ENCODE peak calls at places on chromosomes 4 and X, in six cellular contexts. One of them, this sample, is unnamed.

GRCh38 chrX:6738518-6739470 is 203.9 kb upstream of the VCX3A start:
- DNase-seq in myocyte: no peak
- DNase-seq in uterus: no peak
- DNase-seq in GM23338: no peak
- DNase-seq in colonic mucosa: no peak
- DNase-seq in NCI-H1105 treated with DMSO at 0.1 percent for 48 hours: no peak
- DNase-seq in this sample: no peak

GRCh38 chrX:65688403-65688881 is 21.0 kb downstream of the MSN start:
- DNase-seq in myocyte: peak
- DNase-seq in uterus: no peak
- DNase-seq in GM23338: no peak
- DNase-seq in colonic mucosa: no peak
- DNase-seq in NCI-H1105 treated with DMSO at 0.1 percent for 48 hours: no peak
- DNase-seq in this sample: no peak

GRCh38 chr4:188428935-188429334 is 289.7 kb downstream of the TRIML1 start:
- DNase-seq in myocyte: no peak
- DNase-seq in uterus: no peak
- DNase-seq in GM23338: peak
- DNase-seq in colonic mucosa: no peak
- DNase-seq in NCI-H1105 treated with DMSO at 0.1 percent for 48 hours: peak
- DNase-seq in this sample: peak

GRCh38 chr4:151228196-151229119 is 48.5 kb upstream of the PRSS48 start:
- DNase-seq in myocyte: peak
- DNase-seq in uterus: no peak
- DNase-seq in GM23338: no peak
- DNase-seq in colonic mucosa: no peak
- DNase-seq in NCI-H1105 treated with DMSO at 0.1 percent for 48 hours: no peak
- DNase-seq in this sample: no peak

GRCh38 chr4:156959298-156959702 is 12.3 kb downstream of the PDGFC start:
- DNase-seq in myocyte: no peak
- DNase-seq in uterus: no peak
- DNase-seq in GM23338: no peak
- DNase-seq in colonic mucosa: no peak
- DNase-seq in NCI-H1105 treated with DMSO at 0.1 percent for 48 hours: no peak
- DNase-seq in this sample: no peak

GRCh38 chr4:140052050-140052449 is 101.9 kb downstream of the MAML3 start:
- DNase-seq in myocyte: peak
- DNase-seq in uterus: peak
- DNase-seq in GM23338: peak
- DNase-seq in colonic mucosa: peak
- DNase-seq in NCI-H1105 treated with DMSO at 0.1 percent for 48 hours: peak
- DNase-seq in this sample: peak

GRCh38 chrX:76248901-76249300 is 76.0 kb downstream of the PBDC1 start:
- DNase-seq in myocyte: no peak
- DNase-seq in uterus: no peak
- DNase-seq in GM23338: no peak
- DNase-seq in colonic mucosa: no peak
- DNase-seq in NCI-H1105 treated with DMSO at 0.1 percent for 48 hours: no peak
- DNase-seq in this sample: no peak

GRCh38 chrX:37454537-37455285 is 105.5 kb downstream of the PRRG1 start:
- DNase-seq in myocyte: no peak
- DNase-seq in uterus: no peak
- DNase-seq in GM23338: peak
- DNase-seq in colonic mucosa: peak
- DNase-seq in NCI-H1105 treated with DMSO at 0.1 percent for 48 hours: no peak
- DNase-seq in this sample: no peak

GRCh38 chr4:36794716-36795115 is 449.8 kb upstream of the NWD2 start:
- DNase-seq in myocyte: no peak
- DNase-seq in uterus: no peak
- DNase-seq in GM23338: no peak
- DNase-seq in colonic mucosa: no peak
- DNase-seq in NCI-H1105 treated with DMSO at 0.1 percent for 48 hours: no peak
- DNase-seq in this sample: no peak

GRCh38 chr4:163191999-163192398 is 25.3 kb upstream of the NAF1 start:
- DNase-seq in myocyte: no peak
- DNase-seq in uterus: no peak
- DNase-seq in GM23338: peak
- DNase-seq in colonic mucosa: no peak
- DNase-seq in NCI-H1105 treated with DMSO at 0.1 percent for 48 hours: no peak
- DNase-seq in this sample: no peak

GRCh38 chr4:8272472-8273428 is 3.2 kb downstream of the HTRA3 start:
- DNase-seq in myocyte: no peak
- DNase-seq in uterus: no peak
- DNase-seq in GM23338: no peak
- DNase-seq in colonic mucosa: no peak
- DNase-seq in NCI-H1105 treated with DMSO at 0.1 percent for 48 hours: no peak
- DNase-seq in this sample: no peak

GRCh38 chrX:101744085-101744484 is 84.4 kb upstream of the ARMCX2 start:
- DNase-seq in myocyte: no peak
- DNase-seq in uterus: no peak
- DNase-seq in GM23338: no peak
- DNase-seq in colonic mucosa: no peak
- DNase-seq in NCI-H1105 treated with DMSO at 0.1 percent for 48 hours: no peak
- DNase-seq in this sample: no peak

GRCh38 chr4:109801895-109802319 is at the start of gene CFI:
- DNase-seq in myocyte: peak
- DNase-seq in uterus: no peak
- DNase-seq in GM23338: no peak
- DNase-seq in colonic mucosa: no peak
- DNase-seq in NCI-H1105 treated with DMSO at 0.1 percent for 48 hours: no peak
- DNase-seq in this sample: peak

GRCh38 chr4:169100656-169101055 is 90.6 kb upstream of the CBR4 start:
- DNase-seq in myocyte: no peak
- DNase-seq in uterus: no peak
- DNase-seq in GM23338: no peak
- DNase-seq in colonic mucosa: no peak
- DNase-seq in NCI-H1105 treated with DMSO at 0.1 percent for 48 hours: no peak
- DNase-seq in this sample: no peak

This sample was measured in COR-L47.